ENCODE peak calls at places on chromosomes 2 and 18, in seven cellular contexts. Y is T47D; J is HCT116; H is A549; G is NAMALWA; O is NCI-H2171; E is natural killer cell treated with Interleukin-12 subunit alpha and Interleukin-12 subunit beta and Interleukin-15 and Interleukin-18, amount 100 ng/mL, for 72 hours. C is an unnamed sample.

GRCh38 chr18:46939337-46939963 is 22.0 kb downstream of the KATNAL2 start:
- DNase-seq in Y (no peak), J (no peak), H (no peak), G (no peak), O (no peak), E (no peak), C (peak)

GRCh38 chr18:79528846-79529245 is 133.1 kb downstream of the NFATC1 start:
- DNase-seq in Y (peak), J (peak), H (peak), G (peak), O (peak), E (no peak), C (peak)

GRCh38 chr2:68807821-68808266 is 63.4 kb downstream of the BMP10 start:
- DNase-seq in Y (no peak), J (no peak), H (no peak), G (no peak), O (no peak), E (peak), C (peak)

GRCh38 chr2:191625016-191625415 is 52.9 kb upstream of the NABP1 start:
- DNase-seq in Y (no peak), J (no peak), H (no peak), G (peak), O (no peak), E (peak), C (peak)

GRCh38 chr2:159506764-159507406 is 109.5 kb downstream of the BAZ2B start:
- DNase-seq in Y (no peak), J (peak), H (no peak), G (no peak), O (no peak), E (no peak), C (peak)

GRCh38 chr18:34695300-34695699 is 14.8 kb upstream of the DTNA start:
- DNase-seq in Y (no peak), J (no peak), H (no peak), G (no peak), O (no peak), E (no peak), C (no peak)

GRCh38 chr18:27899893-27900292 is 277.0 kb downstream of the CDH2 start:
- DNase-seq in Y (no peak), J (no peak), H (no peak), G (no peak), O (no peak), E (no peak), C (no peak)

GRCh38 chr2:217935901-217936684 is 66.7 kb downstream of the TNS1 start:
- DNase-seq in Y (no peak), J (no peak), H (no peak), G (no peak), O (no peak), E (no peak), C (peak)

GRCh38 chr2:51350100-51350499 is 318.2 kb upstream of the NRXN1 start:
- DNase-seq in Y (no peak), J (no peak), H (no peak), G (no peak), O (no peak), E (no peak), C (no peak)

GRCh38 chr2:68936462-68936861 is 16.2 kb downstream of the GKN2 start:
- DNase-seq in Y (no peak), J (no peak), H (no peak), G (no peak), O (no peak), E (no peak), C (peak)

GRCh38 chr2:171109020-171109419 is 51.7 kb downstream of the TLK1 start:
- DNase-seq in Y (no peak), J (no peak), H (no peak), G (no peak), O (no peak), E (no peak), C (no peak)

GRCh38 chr2:214881647-214882205 is 72.2 kb upstream of the BARD1 start:
- DNase-seq in Y (peak), J (no peak), H (no peak), G (no peak), O (no peak), E (no peak), C (peak)

GRCh38 chr2:136901732-136902131 is 136.4 kb downstream of the THSD7B start:
- DNase-seq in Y (no peak), J (no peak), H (no peak), G (no peak), O (peak), E (no peak), C (no peak)

GRCh38 chr18:42157420-42157819 is 202.4 kb downstream of the PIK3C3 start:
- DNase-seq in Y (no peak), J (no peak), H (no peak), G (no peak), O (no peak), E (no peak), C (no peak)

GRCh38 chr2:165406053-165406628 is 63.4 kb upstream of the CSRNP3 start:
- DNase-seq in Y (peak), J (no peak), H (no peak), G (no peak), O (peak), E (no peak), C (no peak)

GRCh38 chr2:142586693-142587432 is 290.6 kb upstream of the KYNU start:
- DNase-seq in Y (no peak), J (no peak), H (no peak), G (peak), O (no peak), E (no peak), C (no peak)

GRCh38 chr2:24930768-24931167 is 10.7 kb upstream of the ADCY3 start:
- DNase-seq in Y (no peak), J (no peak), H (no peak), G (peak), O (no peak), E (no peak), C (no peak)

GRCh38 chr2:200050921-200051620 is 95.7 kb downstream of the MAIP1 start:
- DNase-seq in Y (no peak), J (no peak), H (no peak), G (no peak), O (no peak), E (no peak), C (no peak)

GRCh38 chr2:74278694-74279093 is 64.5 kb downstream of the SLC4A5 start:
- DNase-seq in Y (no peak), J (no peak), H (no peak), G (no peak), O (peak), E (no peak), C (no peak)

GRCh38 chr18:29123706-29124530 is 947.0 kb upstream of the CDH2 start:
- DNase-seq in Y (no peak), J (no peak), H (no peak), G (no peak), O (no peak), E (no peak), C (no peak)

GRCh38 chr18:8529609-8530008 is 79.6 kb upstream of the RAB12 start:
- DNase-seq in Y (no peak), J (no peak), H (no peak), G (no peak), O (no peak), E (no peak), C (no peak)

GRCh38 chr2:81872043-81872442 is 1567.5 kb upstream of the LRRTM1 start:
- DNase-seq in Y (no peak), J (no peak), H (no peak), G (no peak), O (no peak), E (no peak), C (no peak)

GRCh38 chr2:200456567-200456966 is 53.3 kb downstream of the KCTD18 start:
- DNase-seq in Y (no peak), J (no peak), H (no peak), G (no peak), O (no peak), E (no peak), C (no peak)

C was measured in AG10803.